ENCODE peak calls at places on chromosomes 11 and 22, in seven cellular contexts. U is lung, Z is endothelial cell of umbilical vein, A is heart right ventricle, M is DND-41, N is A549, O is H1. H is an unnamed sample.
A peak's percentile ranks its signal among the peaks of the same experiment; 100 is the strongest.

GRCh38 chr11:134079317-134079716 is 10.4 kb downstream of the JAM3 start:
- DNase-seq in U (no peak), O (no peak), N (no peak), M (no peak), Z (no peak), A (no peak), H (no peak)

GRCh38 chr11:125372088-125372487 is 124.0 kb downstream of the FEZ1 start:
- DNase-seq in U (no peak), N (no peak), O (peak; percentile 54), M (no peak), Z (no peak), A (no peak), H (no peak)

GRCh38 chr11:13535819-13536218 is 40.0 kb upstream of the PTH start:
- DNase-seq in M (no peak), U (no peak), N (no peak), O (no peak), Z (no peak), A (no peak), H (no peak)

GRCh38 chr22:29480512-29481264 is 670 bp downstream of the NEFH start:
- DNase-seq in A (peak; percentile 27), N (no peak), O (peak; percentile 81), Z (peak; percentile 41), U (no peak), M (no peak), H (peak; percentile 5)

GRCh38 chr11:109845437-109845836 is 247.8 kb upstream of the ZC3H12C start:
- DNase-seq in O (no peak), Z (no peak), U (no peak), N (no peak), A (no peak), M (no peak), H (no peak)

GRCh38 chr11:131370090-131370751 is at the start of gene NTM:
- DNase-seq in O (no peak), N (no peak), M (no peak), A (peak; percentile 32), U (peak; percentile 53), Z (no peak), H (peak; percentile 22)

GRCh38 chr11:94473177-94473799 is 20.4 kb downstream of the MRE11 start:
- DNase-seq in M (no peak), U (no peak), O (no peak), N (no peak), Z (no peak), A (no peak), H (peak; percentile 33)

GRCh38 chr11:131748146-131749050 is 378.0 kb downstream of the NTM start:
- DNase-seq in A (peak; percentile 30), Z (peak; percentile 85), M (peak; percentile 39), O (peak; percentile 83), N (peak; percentile 13), U (peak; percentile 43), H (peak; percentile 57)

GRCh38 chr11:121892131-121892681 is 223.8 kb downstream of the BLID start:
- DNase-seq in U (no peak), N (no peak), A (peak; percentile 33), M (no peak), O (no peak), Z (peak; percentile 87), H (peak; percentile 84)

GRCh38 chr11:89436071-89436470 is 55.1 kb downstream of the NOX4 start:
- DNase-seq in M (no peak), N (no peak), A (no peak), O (no peak), U (peak; percentile 45), Z (peak; percentile 26), H (no peak)

GRCh38 chr22:30822216-30823014 is 127.7 kb downstream of the OSBP2 start:
- DNase-seq in N (no peak), O (peak; percentile 66), M (no peak), A (no peak), Z (no peak), U (no peak), H (no peak)

GRCh38 chr11:102683277-102683676 is 22.3 kb downstream of the MMP27 start:
- DNase-seq in N (no peak), A (no peak), O (no peak), Z (no peak), U (no peak), M (no peak), H (no peak)

GRCh38 chr11:27672836-27673464 is 27.3 kb downstream of the BDNF start:
- DNase-seq in U (no peak), M (no peak), N (no peak), A (no peak), O (no peak), Z (no peak), H (no peak)

GRCh38 chr22:31341386-31342088 is 4.6 kb downstream of the PATZ1 start:
- DNase-seq in U (no peak), O (no peak), N (no peak), Z (no peak), A (no peak), M (no peak), H (no peak)

GRCh38 chr22:17920145-17920605 is 104.2 kb downstream of the MICAL3 start:
- DNase-seq in N (no peak), M (no peak), U (no peak), A (peak; percentile 70), O (no peak), Z (peak; percentile 44), H (no peak)

GRCh38 chr11:110711448-110711775 is 825 bp downstream of the ARHGAP20 start:
- DNase-seq in O (no peak), U (no peak), N (no peak), Z (no peak), M (no peak), A (no peak), H (no peak)

GRCh38 chr11:87259731-87260130 is 222.0 kb downstream of the TMEM135 start:
- DNase-seq in N (no peak), U (no peak), M (no peak), A (no peak), O (no peak), Z (no peak), H (no peak)

GRCh38 chr22:46022881-46023512 is 46.0 kb upstream of the WNT7B start:
- DNase-seq in N (no peak), A (no peak), M (no peak), U (no peak), O (no peak), Z (no peak), H (no peak)
- TF ChIP-seq CTCF in N (no peak), A (no peak), M (no peak), U (no peak), O (no peak), Z (no peak), H (no peak)

GRCh38 chr11:37695283-37695682 is 1097.2 kb upstream of the RAG2 start:
- DNase-seq in U (no peak), A (no peak), O (no peak), Z (no peak), N (no peak), M (no peak), H (no peak)
- H3K4me3 ChIP-seq in U (no peak overlapping the region), A (no peak overlapping the region), O (no peak overlapping the region), Z (no peak overlapping the region), N (no peak overlapping the region), M (no peak overlapping the region), H (no peak overlapping the region)

GRCh38 chr22:18998998-18999397 is 62.9 kb upstream of the PRODH start:
- DNase-seq in N (no peak), A (no peak), U (no peak), Z (no peak), O (peak; percentile 92), M (no peak), H (no peak)
- TF ChIP-seq CTCF in N (no peak), A (no peak), U (no peak), Z (peak; percentile 24), O (peak; percentile 84), M (peak; percentile 24), H (peak; percentile 17)

GRCh38 chr22:32801436-32802290 is at the start of gene TIMP3:
- DNase-seq in A (peak; percentile 94), Z (no peak), N (no peak), U (peak; percentile 76), O (peak; percentile 89), M (no peak), H (peak; percentile 19)

GRCh38 chr22:32804823-32805585 is 3.5 kb downstream of the TIMP3 start:
- DNase-seq in Z (no peak), M (no peak), A (peak; percentile 40), O (no peak), N (no peak), U (no peak), H (no peak)

GRCh38 chr22:32802291-32802826 is 854 bp downstream of the TIMP3 start:
- DNase-seq in M (no peak), N (no peak), U (no peak), O (no peak), A (no peak), Z (no peak), H (no peak)

GRCh38 chr22:32804036-32804435 is 2.5 kb downstream of the TIMP3 start:
- DNase-seq in O (no peak), M (no peak), A (no peak), Z (no peak), N (no peak), U (no peak), H (no peak)

DNA sequence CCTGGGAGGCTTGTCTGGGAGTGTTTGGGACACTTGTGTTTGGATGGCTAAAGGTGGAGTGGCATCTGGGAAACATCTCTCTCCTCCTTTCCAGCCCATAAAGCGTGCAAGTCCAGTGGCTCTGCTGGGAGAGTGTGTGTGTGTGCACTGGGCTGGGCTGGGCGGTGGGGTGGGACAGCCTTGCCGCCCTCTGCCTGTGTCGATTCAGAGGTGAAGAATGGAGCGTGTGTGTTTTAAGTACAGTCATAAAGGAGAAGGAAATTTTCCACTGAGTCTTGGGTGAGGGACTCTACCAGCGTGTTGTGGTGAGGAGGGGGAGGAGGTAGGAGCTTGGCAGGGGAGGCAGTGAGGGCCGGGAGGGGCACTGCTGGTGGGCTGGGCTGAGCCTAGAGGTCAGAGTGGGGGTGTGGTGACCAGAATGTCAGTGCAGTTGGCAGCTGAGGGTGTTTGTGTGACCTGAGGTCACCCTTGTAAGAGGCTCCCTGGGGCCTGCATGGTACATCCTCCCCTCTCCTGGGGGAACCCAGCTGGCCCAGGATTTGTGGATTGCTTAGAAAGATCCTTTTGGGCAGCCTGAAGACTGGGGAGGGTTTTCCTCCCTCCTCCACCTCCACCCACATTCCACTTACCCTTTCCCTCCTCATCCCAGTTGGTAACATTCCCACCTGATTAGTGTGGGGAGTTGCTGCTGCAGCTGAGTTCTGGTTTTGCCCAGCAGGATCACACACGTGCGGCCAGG is 1.7 kb downstream of the TIMP3 start:
- DNase-seq in Z (no peak), N (no peak), O (no peak), M (no peak), U (no peak), A (no peak), H (no peak)
- H3K4me3 ChIP-seq in Z (no peak overlapping the region), N (no peak overlapping the region), O (peak overlapping the region; percentile 71), M (no peak overlapping the region), U (peak overlapping the region; percentile 64), A (peak overlapping the region; percentile 99), H (peak overlapping the region; percentile 62)

DNA sequence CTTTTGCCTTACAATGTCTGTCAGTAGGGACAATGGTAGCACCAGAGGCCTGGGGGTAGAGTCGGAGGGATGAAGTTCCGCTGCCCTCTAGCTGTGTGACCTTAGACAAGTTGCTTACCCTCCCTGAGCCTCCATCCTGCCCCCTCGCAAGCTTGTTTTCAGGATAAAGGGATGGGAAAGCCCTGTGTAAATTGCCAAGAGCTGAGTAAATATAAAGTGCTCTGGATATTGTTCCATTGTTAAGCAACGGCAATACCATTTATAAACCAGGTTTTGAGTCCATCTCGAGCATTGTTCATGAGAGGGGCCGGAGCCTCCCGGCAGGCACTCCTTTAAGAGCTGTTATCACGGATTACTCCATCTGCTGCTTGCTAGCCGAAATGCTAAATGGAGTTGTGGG is 72.9 kb downstream of the ZBTB16 start:
- DNase-seq in A (no peak), N (no peak), U (no peak), O (no peak), M (no peak), Z (no peak), H (no peak)
- TF ChIP-seq CTCF in A (no peak), N (no peak), U (no peak), O (peak; percentile 8), M (no peak), Z (no peak), H (no peak)

GRCh38 chr11:76630600-76630999 is 39.9 kb downstream of the LRRC32 start:
- DNase-seq in O (no peak), Z (no peak), A (no peak), M (no peak), N (no peak), U (no peak), H (no peak)
- H3K4me3 ChIP-seq in O (no peak overlapping the region), Z (no peak overlapping the region), A (no peak overlapping the region), M (no peak overlapping the region), N (no peak overlapping the region), U (no peak overlapping the region), H (no peak overlapping the region)